ENCODE peak calls at places on chromosomes 3 and 15, in nine cellular contexts. Z, N, S, K, T, B, Q, J and R are unnamed samples.
A peak's percentile ranks its signal among the peaks of the same experiment; 100 is the strongest.

GRCh38 chr15:47332481-47332880 is 384.8 kb upstream of the SEMA6D start:
- DNase-seq in Z (no peak), N (no peak), S (no peak), K (no peak), T (no peak), B (no peak), Q (no peak), J (no peak), R (no peak)

GRCh38 chr3:14540209-14540575 is at the start of gene GRIP2:
- DNase-seq in Z (no peak), N (no peak), S (no peak), K (no peak), T (no peak), B (no peak), Q (no peak), J (no peak), R (no peak)

GRCh38 chr3:52897130-52898109 is at the start of gene STIMATE:
- DNase-seq in Z (peak; percentile 97), N (peak; percentile 88), S (peak; percentile 100), K (peak; percentile 92), T (peak; percentile 95), B (peak; percentile 80), Q (peak; percentile 76), J (peak; percentile 83), R (peak; percentile 63)

GRCh38 chr3:61358364-61358763 is 107.1 kb upstream of the FHIT start:
- DNase-seq in Z (peak; percentile 40), N (no peak), S (no peak), K (peak; percentile 49), T (no peak), B (no peak), Q (peak; percentile 24), J (no peak), R (no peak)

GRCh38 chr15:92599394-92599970 is 56.1 kb downstream of the FAM174B start:
- DNase-seq in Z (no peak), N (no peak), S (no peak), K (no peak), T (no peak), B (no peak), Q (no peak), J (no peak), R (no peak)

GRCh38 chr15:70580958-70581357 is 182.4 kb downstream of the UACA start:
- DNase-seq in Z (no peak), N (no peak), S (no peak), K (no peak), T (no peak), B (no peak), Q (no peak), J (no peak), R (no peak)

GRCh38 chr15:68783226-68784054 is 37.3 kb downstream of the ANP32A start:
- DNase-seq in Z (peak; percentile 76), N (no peak), S (peak; percentile 73), K (peak; percentile 77), T (peak; percentile 84), B (peak; percentile 75), Q (no peak), J (peak; percentile 27), R (peak; percentile 32)

GRCh38 chr3:45870099-45870498 is 16.2 kb upstream of the CCR9 start:
- DNase-seq in Z (no peak), N (no peak), S (no peak), K (no peak), T (no peak), B (no peak), Q (no peak), J (no peak), R (no peak)

GRCh38 chr3:148093758-148094157 is 603.9 kb upstream of the AGTR1 start:
- DNase-seq in Z (no peak), N (no peak), S (no peak), K (no peak), T (no peak), B (no peak), Q (no peak), J (no peak), R (no peak)

GRCh38 chr15:99711685-99712084 is 21.6 kb downstream of the LYSMD4 start:
- DNase-seq in Z (no peak), N (no peak), S (no peak), K (no peak), T (no peak), B (no peak), Q (no peak), J (no peak), R (no peak)

GRCh38 chr3:16286161-16286560 is 21.1 kb downstream of the OXNAD1 start:
- DNase-seq in Z (peak; percentile 24), N (no peak), S (no peak), K (no peak), T (no peak), B (no peak), Q (no peak), J (no peak), R (no peak)

GRCh38 chr15:63967616-63968015 is 78.7 kb downstream of the DAPK2 start:
- DNase-seq in Z (no peak), N (no peak), S (no peak), K (no peak), T (no peak), B (no peak), Q (no peak), J (no peak), R (no peak)

GRCh38 chr3:143001034-143001368 is 369 bp upstream of the U2SURP start:
- DNase-seq in Z (peak; percentile 86), N (no peak), S (no peak), K (no peak), T (no peak), B (no peak), Q (no peak), J (no peak), R (no peak)

GRCh38 chr3:172135766-172136729 is 96.7 kb downstream of the FNDC3B start:
- DNase-seq in Z (no peak), N (no peak), S (no peak), K (no peak), T (peak; percentile 66), B (no peak), Q (no peak), J (peak; percentile 72), R (peak; percentile 78)

GRCh38 chr3:82572721-82573120 is 811.3 kb upstream of the GBE1 start:
- DNase-seq in Z (no peak), N (no peak), S (no peak), K (no peak), T (no peak), B (no peak), Q (no peak), J (no peak), R (no peak)

GRCh38 chr3:187473778-187474406 is 105.7 kb downstream of the RTP4 start:
- DNase-seq in Z (no peak), N (no peak), S (no peak), K (no peak), T (peak; percentile 59), B (no peak), Q (no peak), J (peak; percentile 41), R (no peak)

GRCh38 chr15:52408823-52409222 is 113.2 kb upstream of the MYO5C start:
- DNase-seq in Z (no peak), N (no peak), S (no peak), K (no peak), T (no peak), B (no peak), Q (no peak), J (peak; percentile 8), R (no peak)

GRCh38 chr3:181316481-181316880 is 326.9 kb upstream of the DNAJC19 start:
- DNase-seq in Z (no peak), N (no peak), S (peak; percentile 21), K (no peak), T (peak; percentile 55), B (no peak), Q (no peak), J (peak; percentile 5), R (peak; percentile 7)

GRCh38 chr3:69770219-69770618 is 31.0 kb downstream of the MITF start:
- DNase-seq in Z (no peak), N (no peak), S (no peak), K (no peak), T (peak; percentile 19), B (no peak), Q (no peak), J (peak; percentile 89), R (peak; percentile 89)

GRCh38 chr3:79200456-79200855 is 567.3 kb downstream of the ROBO1 start:
- DNase-seq in Z (no peak), N (no peak), S (no peak), K (no peak), T (no peak), B (no peak), Q (no peak), J (no peak), R (no peak)